ENCODE peak calls at places on chromosome 14, in five cellular contexts. Z is tibial artery, A is A549, D is PC-3, Y is keratinocyte. N is an unnamed sample.
A peak's percentile ranks its signal among the peaks of the same experiment; 100 is the strongest.

GRCh38 chr14:90409209-90409730 is 12.4 kb downstream of the CALM1 start:
- DNase-seq in D (peak; percentile 96), Z (peak; percentile 94), A (peak; percentile 26), Y (no peak), N (no peak)

GRCh38 chr14:58166005-58166983 is 14.3 kb upstream of the ARMH4 start:
- DNase-seq in Z (peak; percentile 89), A (peak; percentile 55), D (peak; percentile 99), Y (peak; percentile 40), N (peak; percentile 95)

GRCh38 chr14:96424104-96424989 is 32.4 kb downstream of the AK7 start:
- DNase-seq in Z (no peak), D (peak; percentile 89), A (peak; percentile 57), Y (peak; percentile 17), N (peak; percentile 64)

GRCh38 chr14:51095854-51096823 is 1.2 kb upstream of the TRIM9 start:
- DNase-seq in Y (no peak), Z (no peak), D (no peak), A (peak; percentile 10), N (no peak)

GRCh38 chr14:50928002-50928635 is 16.2 kb downstream of the PYGL start:
- DNase-seq in D (no peak), Y (no peak), A (no peak), Z (no peak), N (no peak)

GRCh38 chr14:101119830-101120571 is 216.5 kb upstream of the RTL1 start:
- DNase-seq in D (no peak), Y (no peak), A (no peak), Z (peak; percentile 51), N (peak; percentile 31)

GRCh38 chr14:64628940-64629403 is 75.3 kb upstream of the PLEKHG3 start:
- DNase-seq in Z (no peak), D (peak; percentile 92), A (peak; percentile 83), Y (no peak), N (no peak)

GRCh38 chr14:64196668-64197411 is 97.3 kb downstream of the ESR2 start:
- DNase-seq in A (no peak), D (no peak), Y (no peak), Z (no peak), N (peak; percentile 55)

GRCh38 chr14:70680748-70681147 is 39.0 kb downstream of the TTC9 start:
- DNase-seq in Y (no peak), D (no peak), A (no peak), Z (no peak), N (no peak)

GRCh38 chr14:65866906-65867305 is 454.4 kb downstream of the FUT8 start:
- DNase-seq in D (no peak), A (no peak), Z (no peak), Y (no peak), N (no peak)

GRCh38 chr14:54567634-54568561 is 970 bp downstream of the SAMD4A start:
- DNase-seq in A (no peak), D (peak; percentile 73), Y (no peak), Z (peak; percentile 79), N (peak; percentile 67)

GRCh38 chr14:97713023-97713422 is 915.8 kb downstream of the VRK1 start:
- DNase-seq in A (no peak), D (peak; percentile 89), Z (no peak), Y (peak; percentile 98), N (no peak)

GRCh38 chr14:79809849-79810612 is 401.3 kb downstream of the DIO2 start:
- DNase-seq in Z (no peak), A (peak; percentile 5), D (peak; percentile 64), Y (no peak), N (no peak)

GRCh38 chr14:61837336-61838229 is 75.4 kb downstream of the SNAPC1 start:
- DNase-seq in Y (peak; percentile 32), A (peak; percentile 60), Z (peak; percentile 82), D (peak; percentile 97), N (peak; percentile 91)

GRCh38 chr14:22850944-22851790 is 14.8 kb downstream of the MMP14 start:
- DNase-seq in Y (peak; percentile 78), D (peak; percentile 92), Z (peak; percentile 98), A (no peak), N (no peak)
- H3K27ac ChIP-seq in Y (peak overlapping the region; percentile 63), D (peak overlapping the region; percentile 97), Z (peak overlapping the region; percentile 92), A (no peak overlapping the region), N (peak overlapping the region; percentile 88)

GRCh38 chr14:25396128-25396527 is 346.2 kb upstream of the STXBP6 start:
- DNase-seq in D (no peak), A (no peak), Z (no peak), Y (no peak), N (no peak)

GRCh38 chr14:25394791-25395391 is 344.9 kb upstream of the STXBP6 start:
- DNase-seq in Z (no peak), Y (no peak), A (no peak), D (no peak), N (no peak)

DNA sequence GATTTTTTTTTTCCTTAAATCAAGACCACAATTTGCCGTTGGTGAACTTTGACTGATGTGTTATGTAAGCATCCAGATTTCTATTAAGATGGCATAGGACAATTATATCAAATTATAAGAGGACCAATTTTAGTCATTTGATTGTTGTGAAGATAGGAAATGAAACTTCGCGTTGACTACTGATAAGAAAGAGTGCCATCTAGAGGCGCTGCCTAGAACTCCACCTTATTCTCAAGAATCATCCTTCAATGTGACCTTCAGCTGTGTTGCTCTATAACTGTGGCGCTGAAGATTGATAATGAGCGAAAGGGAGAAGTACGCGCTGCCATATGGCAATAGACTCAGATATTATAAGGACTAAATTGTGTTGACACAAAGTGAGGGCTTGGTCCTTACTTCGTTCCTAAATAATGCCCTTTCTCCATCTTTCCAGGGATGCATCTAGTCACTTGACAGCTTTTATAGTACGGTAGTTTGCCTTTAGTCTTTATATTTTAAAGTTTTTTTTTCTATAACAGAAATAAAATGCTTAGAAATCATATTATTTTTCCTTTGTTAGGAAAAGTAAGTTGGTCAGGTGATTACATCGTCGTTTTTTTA is 350.8 kb upstream of the STXBP6 start:
- DNase-seq in Z (no peak), A (no peak), D (peak; percentile 64), Y (no peak), N (peak; percentile 25)
- H3K4me1 ChIP-seq in Z (no peaks in the 10 kb centered on the region), A (no peaks in the 10 kb centered on the region), D (no peaks in the 10 kb centered on the region), Y (no peaks in the 10 kb centered on the region), N (no peaks in the 10 kb centered on the region)

DNA sequence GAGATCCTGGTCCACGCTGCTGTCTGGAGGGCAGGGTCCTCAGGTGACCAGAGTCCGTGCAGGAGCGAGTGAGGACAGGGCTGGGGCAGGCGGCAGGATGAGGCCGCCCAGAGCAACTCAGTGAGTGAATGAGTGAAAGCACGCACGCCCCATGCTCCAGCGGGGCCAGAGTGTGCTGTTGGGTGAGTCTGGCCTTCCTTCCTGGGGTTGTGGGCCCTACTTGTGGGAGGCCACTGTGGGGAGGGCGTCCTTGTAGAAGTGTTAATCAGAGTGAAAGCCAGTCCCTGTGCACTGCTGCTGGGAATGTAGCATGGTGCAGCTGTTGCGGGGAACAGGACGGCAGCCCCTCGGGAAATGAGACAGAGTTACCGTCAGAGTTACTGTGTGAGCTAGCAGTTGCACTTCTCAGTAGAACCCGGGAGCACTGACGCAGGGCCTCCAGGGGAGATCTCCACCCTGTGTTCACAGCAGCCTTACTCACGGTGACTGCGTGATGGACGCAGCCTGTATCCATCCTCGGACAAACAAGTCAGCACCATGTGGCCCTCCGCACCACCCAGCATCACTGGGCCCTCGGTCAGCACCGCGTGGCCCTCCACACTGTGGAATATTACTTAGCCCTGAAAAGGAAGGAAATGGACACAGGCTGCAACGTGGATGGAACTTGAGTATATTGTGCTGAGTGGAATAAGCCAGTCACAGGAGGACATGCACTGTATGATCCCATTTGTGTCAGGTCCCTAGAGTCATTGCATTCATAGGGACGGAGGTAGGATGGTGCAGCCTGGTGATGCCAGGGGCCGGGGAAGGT is 22.1 kb downstream of the PACS2 start:
- DNase-seq in Y (no peak), D (no peak), Z (no peak), A (no peak), N (no peak)
- H3K27ac ChIP-seq in Y (no peak overlapping the region), D (no peak overlapping the region), Z (no peak overlapping the region), A (no peak overlapping the region), N (no peak overlapping the region)

GRCh38 chr14:102316746-102317563 is 2.6 kb upstream of the ZNF839 start:
- DNase-seq in D (peak; percentile 91), Z (peak; percentile 96), Y (peak; percentile 56), A (peak; percentile 86), N (peak; percentile 97)

GRCh38 chr14:102318781-102319276 is 717 bp upstream of the ZNF839 start:
- DNase-seq in Y (no peak), A (no peak), Z (no peak), D (no peak), N (no peak)

GRCh38 chr14:102314242-102315011 is 5.1 kb upstream of the ZNF839 start:
- DNase-seq in Y (no peak), Z (peak; percentile 90), D (peak; percentile 78), A (peak; percentile 88), N (peak; percentile 90)

GRCh38 chr14:102317564-102318248 is 1.8 kb upstream of the ZNF839 start:
- DNase-seq in Y (peak; percentile 52), A (no peak), D (peak; percentile 61), Z (no peak), N (peak; percentile 36)

DNA sequence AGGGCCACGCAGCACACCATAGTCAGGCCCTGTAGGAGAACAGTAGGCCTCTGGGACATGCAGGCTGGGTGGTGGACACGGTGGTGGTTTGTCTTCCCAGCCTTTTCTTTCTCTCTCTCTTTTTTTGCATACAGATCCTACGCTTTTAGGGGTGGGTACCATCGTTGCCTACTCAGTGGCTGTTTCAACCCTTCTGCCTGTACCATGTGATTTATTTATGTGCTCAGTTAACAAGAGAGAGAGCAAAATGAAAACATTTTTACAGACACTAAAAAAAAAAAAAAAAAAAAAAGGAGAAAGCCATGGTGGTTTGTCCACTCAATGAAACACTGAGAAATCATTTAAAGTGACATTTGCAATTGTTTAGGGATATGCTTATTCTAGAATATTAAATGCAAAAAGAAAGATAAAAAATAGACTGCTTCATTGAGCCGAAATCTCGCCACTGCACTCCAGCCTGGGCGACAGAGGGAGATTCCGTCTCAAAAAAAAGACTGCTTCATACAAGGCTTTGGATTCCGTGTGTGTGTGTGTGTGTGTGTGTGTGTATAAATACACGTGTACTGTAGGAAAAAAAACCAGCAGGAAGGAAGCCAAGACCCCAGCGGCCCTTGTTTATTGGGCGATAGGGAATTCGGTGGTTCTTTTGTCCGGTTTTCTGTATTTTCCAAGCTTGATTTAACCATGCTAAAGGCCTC is 3.3 kb upstream of the ZNF839 start:
- DNase-seq in A (no peak), D (peak; percentile 35), Z (peak; percentile 74), Y (no peak), N (no peak)
- H3K4me1 ChIP-seq in A (peaks cover 36% of the 10 kb centered on the region), D (peaks cover 56% of the 10 kb centered on the region), Z (peaks cover 21% of the 10 kb centered on the region), Y (peaks cover 46% of the 10 kb centered on the region), N (peaks cover 13% of the 10 kb centered on the region)

GRCh38 chr14:86942939-86943338 is 1050.0 kb downstream of the GALC start:
- DNase-seq in D (no peak), A (no peak), Y (no peak), Z (no peak), N (no peak)
- H3K27ac ChIP-seq in D (no peak overlapping the region), A (no peak overlapping the region), Y (no peak overlapping the region), Z (no peak overlapping the region), N (no peak overlapping the region)

GRCh38 chr14:68366656-68367055 is 426.2 kb downstream of the ZFP36L1 start:
- DNase-seq in Y (no peak), D (no peak), A (no peak), Z (no peak), N (no peak)
- H3K4me1 ChIP-seq in Y (peaks cover 6% of the 10 kb centered on the region), D (peaks cover 17% of the 10 kb centered on the region), A (peaks cover 23% of the 10 kb centered on the region), Z (peaks cover 17% of the 10 kb centered on the region), N (peaks cover 4% of the 10 kb centered on the region)

DNA sequence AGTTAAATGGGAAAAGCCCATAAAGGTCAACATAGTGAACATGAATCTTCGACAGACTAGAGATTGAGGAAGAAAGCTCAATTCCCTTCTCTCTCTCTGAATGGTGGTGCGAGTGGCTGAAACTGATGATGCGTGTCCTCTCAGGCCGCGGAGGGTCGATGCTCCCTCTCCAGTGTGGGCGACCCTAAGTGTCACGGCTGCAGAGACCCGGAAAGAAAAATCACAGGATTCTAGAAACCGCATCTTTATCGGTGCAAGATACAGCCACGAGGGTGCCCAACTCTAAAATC is 485 bp downstream of the RBM23 start:
- DNase-seq in D (no peak), Z (no peak), A (no peak), Y (no peak), N (peak; percentile 56)
- H3K27ac ChIP-seq in D (peak overlapping the region; percentile 80), Z (peak overlapping the region; percentile 93), A (peak overlapping the region; percentile 87), Y (peak overlapping the region; percentile 92), N (peak overlapping the region; percentile 91)

GRCh38 chr14:105486974-105487448 is 325 bp downstream of the CRIP1 start:
- DNase-seq in Y (no peak), A (no peak), Z (peak; percentile 95), D (no peak), N (peak; percentile 75)
- H3K4me1 ChIP-seq in Y (peaks cover 31% of the 10 kb centered on the region), A (peaks cover 67% of the 10 kb centered on the region), Z (peaks cover 72% of the 10 kb centered on the region), D (peaks cover 40% of the 10 kb centered on the region), N (peaks cover 13% of the 10 kb centered on the region)